ENCODE peak calls at places on chromosomes 5 and 9, in five cellular contexts. R is GM23338, D is NT2/D1, E is breast epithelium, P is left ventricle myocardium inferior. T is an unnamed sample.

GRCh38 chr5:135038829-135039525 is 4.9 kb upstream of the PITX1 start:
- DNase-seq in R (peak; percentile 51), D (no peak), E (no peak), P (no peak), T (peak; percentile 77)

GRCh38 chr9:24011206-24011605 is 185.2 kb upstream of the ELAVL2 start:
- DNase-seq in R (no peak), D (no peak), E (no peak), P (no peak), T (no peak)

GRCh38 chr5:9058666-9059065 is 487.2 kb downstream of the SEMA5A start:
- DNase-seq in R (no peak), D (no peak), E (no peak), P (no peak), T (no peak)

GRCh38 chr9:70954126-70954525 is 167.3 kb downstream of the TRPM3 start:
- DNase-seq in R (peak; percentile 73), D (peak; percentile 46), E (no peak), P (no peak), T (no peak)

GRCh38 chr9:84145780-84146179 is 165.2 kb downstream of the RMI1 start:
- DNase-seq in R (no peak), D (no peak), E (no peak), P (no peak), T (no peak)

GRCh38 chr9:16282216-16282615 is 588.3 kb downstream of the BNC2 start:
- DNase-seq in R (no peak), D (no peak), E (no peak), P (no peak), T (no peak)

GRCh38 chr5:95959964-95960801 is 1.5 kb downstream of the ELL2 start:
- DNase-seq in R (no peak), D (no peak), E (no peak), P (no peak), T (no peak)

GRCh38 chr9:126488881-126489404 is 124.8 kb upstream of the LMX1B start:
- DNase-seq in R (no peak), D (no peak), E (no peak), P (no peak), T (no peak)

GRCh38 chr5:91280062-91280941 is 102.8 kb downstream of the ARRDC3 start:
- DNase-seq in R (peak; percentile 94), D (peak; percentile 71), E (peak; percentile 86), P (peak; percentile 94), T (peak; percentile 93)

GRCh38 chr5:82911902-82912301 is 165.3 kb downstream of the TMEM167A start:
- DNase-seq in R (no peak), D (no peak), E (no peak), P (no peak), T (no peak)

GRCh38 chr9:38619556-38620447 is 594 bp downstream of the ANKRD18A start:
- DNase-seq in R (peak; percentile 42), D (no peak), E (no peak), P (no peak), T (peak; percentile 53)

GRCh38 chr5:132369471-132370240 is at the start of gene SLC22A5:
- DNase-seq in R (peak; percentile 90), D (no peak), E (peak; percentile 64), P (peak; percentile 67), T (peak; percentile 96)

GRCh38 chr5:97044057-97044456 is 98.4 kb downstream of the LIX1 start:
- DNase-seq in R (peak; percentile 90), D (peak; percentile 32), E (no peak), P (peak; percentile 17), T (peak; percentile 31)

GRCh38 chr9:92035687-92036410 is 79.4 kb downstream of the SPTLC1 start:
- DNase-seq in R (no peak), D (no peak), E (no peak), P (no peak), T (no peak)

GRCh38 chr9:14296462-14296861 is 17.5 kb downstream of the NFIB start:
- DNase-seq in R (no peak), D (no peak), E (no peak), P (peak; percentile 46), T (no peak)

GRCh38 chr5:1324301-1324700 is 20.6 kb downstream of the CLPTM1L start:
- DNase-seq in R (no peak), D (no peak), E (no peak), P (no peak), T (no peak)

DNA sequence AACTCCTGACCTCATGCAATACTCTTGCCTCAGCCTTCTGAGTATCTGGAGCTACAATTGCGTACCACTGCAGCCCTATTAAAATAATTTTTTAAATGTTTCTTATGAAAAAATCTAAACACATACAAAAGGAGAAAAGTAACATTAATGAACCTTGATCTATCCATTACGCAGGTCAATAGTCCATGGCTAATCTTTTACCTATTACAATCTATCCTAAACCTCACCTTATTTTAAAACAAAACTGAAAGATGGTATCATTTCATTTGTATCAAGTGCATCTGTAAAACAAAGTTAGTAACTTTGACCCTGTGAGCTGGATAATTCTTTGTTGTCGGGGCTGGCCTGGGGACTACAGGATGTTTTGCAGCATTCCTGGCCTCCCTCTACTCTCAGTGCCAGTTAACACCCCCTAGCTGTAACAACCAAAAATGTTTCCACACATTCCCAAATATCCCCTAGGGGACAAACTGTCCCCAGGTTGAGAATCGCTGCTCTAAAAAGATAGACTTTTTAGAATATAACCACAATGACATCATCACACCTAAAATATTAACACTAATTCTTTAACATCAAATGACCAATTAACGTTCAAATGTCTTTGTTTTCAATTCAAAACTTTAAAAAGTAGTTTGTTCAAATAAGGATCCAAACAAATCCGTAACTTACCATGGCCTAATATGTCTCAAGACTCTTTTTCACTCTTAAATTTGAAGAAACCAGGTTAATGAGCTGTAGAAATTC is 54.8 kb downstream of the RNF38 start:
- DNase-seq in R (peak; percentile 60), D (no peak), E (no peak), P (no peak), T (peak; percentile 55)
- H3K36me3 ChIP-seq in R (peaks cover 53% of the 10 kb centered on the region), D (peaks cover 76% of the 10 kb centered on the region), E (peaks cover 7% of the 10 kb centered on the region), P (peaks cover 85% of the 10 kb centered on the region), T (peaks cover 29% of the 10 kb centered on the region)

DNA sequence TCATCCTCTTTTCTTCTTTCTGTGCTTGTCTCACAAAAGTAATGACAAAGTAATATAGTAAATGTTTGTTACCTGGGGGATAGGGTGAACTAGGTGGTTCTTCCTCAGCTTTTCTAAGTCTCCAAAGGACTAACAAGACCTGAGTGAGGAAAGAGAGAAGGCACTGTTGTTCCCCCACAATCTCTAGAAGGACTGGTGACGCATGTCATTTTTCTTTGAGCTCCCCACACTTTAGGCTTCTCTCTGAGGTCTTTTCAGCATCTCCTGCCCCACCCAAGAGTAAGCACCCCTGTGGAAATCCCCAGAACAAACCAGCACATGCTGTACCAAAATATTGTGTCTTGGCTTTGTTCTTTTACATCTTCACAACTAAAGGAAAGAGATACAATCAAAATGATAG is 2.4 kb upstream of the IL7R start:
- DNase-seq in R (no peak), D (no peak), E (no peak), P (no peak), T (no peak)
- H3K4me3 ChIP-seq in R (no peak overlapping the region), D (no peak overlapping the region), E (no peak overlapping the region), P (no peak overlapping the region), T (no peak overlapping the region)

DNA sequence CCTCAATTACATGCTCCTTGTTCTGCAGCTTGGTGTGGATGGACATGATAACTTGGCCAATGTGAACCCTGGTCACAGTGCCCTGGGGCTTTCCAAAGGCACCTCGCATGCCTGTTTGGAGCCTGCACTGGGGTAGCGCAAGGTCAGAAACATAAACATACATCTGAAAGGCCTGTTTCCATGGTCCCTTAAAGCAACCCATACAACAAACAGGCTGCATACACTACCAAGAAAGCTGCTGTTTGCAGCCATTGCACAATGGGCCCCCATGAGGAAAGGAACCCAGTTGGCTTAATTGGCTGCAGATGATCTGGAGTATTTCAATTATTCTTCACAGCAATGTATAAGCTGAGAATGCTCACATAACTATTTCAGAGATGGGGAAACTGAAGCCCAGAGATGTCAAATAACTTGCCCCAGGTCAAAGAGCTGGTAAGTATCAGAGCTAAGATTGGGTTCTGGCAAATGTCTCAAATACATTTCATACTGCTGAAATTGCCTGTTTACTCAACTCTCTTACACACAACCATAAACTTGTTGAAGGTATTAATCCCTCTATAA is 233.9 kb downstream of the ASTN2 start:
- DNase-seq in R (no peak), D (no peak), E (no peak), P (no peak), T (no peak)
- H3K36me3 ChIP-seq in R (peaks cover 4% of the 10 kb centered on the region), D (no peaks in the 10 kb centered on the region), E (no peaks in the 10 kb centered on the region), P (no peaks in the 10 kb centered on the region), T (no peaks in the 10 kb centered on the region)

GRCh38 chr5:106454050-106454449 is 1216.7 kb downstream of the EFNA5 start:
- DNase-seq in R (no peak), D (no peak), E (no peak), P (no peak), T (no peak)

GRCh38 chr5:106459541-106459940 is 1211.2 kb downstream of the EFNA5 start:
- DNase-seq in R (no peak), D (no peak), E (no peak), P (no peak), T (no peak)

GRCh38 chr5:106451998-106452397 is 1218.7 kb downstream of the EFNA5 start:
- DNase-seq in R (no peak), D (no peak), E (no peak), P (no peak), T (no peak)

GRCh38 chr5:106454651-106455415 is 1215.9 kb downstream of the EFNA5 start:
- DNase-seq in R (peak; percentile 81), D (peak; percentile 72), E (no peak), P (no peak), T (peak; percentile 4)
- H3K4me3 ChIP-seq in R (no peak overlapping the region), D (no peak overlapping the region), E (no peak overlapping the region), P (no peak overlapping the region), T (no peak overlapping the region)

GRCh38 chr9:34098307-34098706 is 28.2 kb downstream of the DCAF12 start:
- DNase-seq in R (no peak), D (no peak), E (no peak), P (no peak), T (no peak)
- H3K36me3 ChIP-seq in R (peaks cover 29% of the 10 kb centered on the region), D (peaks cover 71% of the 10 kb centered on the region), E (peaks cover 15% of the 10 kb centered on the region), P (peaks cover 97% of the 10 kb centered on the region), T (peaks cover 20% of the 10 kb centered on the region)